ENCODE peak calls at places on chromosome 18, in six cellular contexts. X, H, Q, S, F and E are unnamed samples.
A peak's percentile ranks its signal among the peaks of the same experiment; 100 is the strongest.

GRCh38 chr18:36322408-36322728 is 24.9 kb downstream of the FHOD3 start:
- DNase-seq in F (no peak), X (no peak), S (no peak), Q (no peak), H (no peak), E (no peak)

GRCh38 chr18:9366126-9366714 is 31.6 kb downstream of the TWSG1 start:
- DNase-seq in F (no peak), H (no peak), S (peak; percentile 64), Q (no peak), X (peak; percentile 40), E (peak; percentile 70)

GRCh38 chr18:36899289-36899688 is 70.4 kb downstream of the KIAA1328 start:
- DNase-seq in F (no peak), H (no peak), S (no peak), X (peak; percentile 27), Q (no peak), E (peak; percentile 4)

GRCh38 chr18:29191263-29191662 is 1014.3 kb upstream of the CDH2 start:
- DNase-seq in X (peak; percentile 45), S (peak; percentile 19), H (no peak), Q (no peak), F (no peak), E (peak; percentile 10)

GRCh38 chr18:59001166-59001565 is 136.5 kb downstream of the ZNF532 start:
- DNase-seq in S (no peak), F (no peak), H (no peak), X (no peak), Q (no peak), E (no peak)

GRCh38 chr18:74683573-74683972 is 85.9 kb downstream of the ZNF407 start:
- DNase-seq in X (no peak), Q (no peak), H (no peak), S (no peak), F (no peak), E (no peak)

GRCh38 chr18:31088532-31088931 is 13.7 kb downstream of the DSC2 start:
- DNase-seq in F (no peak), H (no peak), Q (no peak), X (no peak), S (no peak), E (no peak)

GRCh38 chr18:48342588-48342987 is 66.6 kb downstream of the ZBTB7C start:
- DNase-seq in F (no peak), H (no peak), Q (no peak), X (no peak), S (no peak), E (no peak)